ENCODE peak calls at places on chromosome 18, in six cellular contexts. H, S, Y, T, J and Q are unnamed samples.

GRCh38 chr18:7272268-7273049 is 41.6 kb downstream of the LRRC30 start:
- DNase-seq in H (peak), S (peak), Y (peak), T (peak), J (peak), Q (peak)

GRCh38 chr18:23311346-23312103 is 141.6 kb upstream of the RIOK3 start:
- DNase-seq in H (no peak), S (peak), Y (peak), T (no peak), J (peak), Q (no peak)

GRCh38 chr18:79916546-79917350 is 34.7 kb downstream of the SLC66A2 start:
- DNase-seq in H (no peak), S (no peak), Y (no peak), T (no peak), J (no peak), Q (no peak)

GRCh38 chr18:36769611-36770314 is 59.0 kb downstream of the TPGS2 start:
- DNase-seq in H (peak), S (no peak), Y (no peak), T (peak), J (no peak), Q (peak)

GRCh38 chr18:1394426-1394825 is 489.8 kb downstream of the ADCYAP1 start:
- DNase-seq in H (no peak), S (no peak), Y (no peak), T (no peak), J (no peak), Q (no peak)

GRCh38 chr18:1848716-1849115 is 722.6 kb downstream of the METTL4 start:
- DNase-seq in H (no peak), S (peak), Y (no peak), T (no peak), J (peak), Q (no peak)

GRCh38 chr18:60667016-60667415 is 294.4 kb upstream of the MC4R start:
- DNase-seq in H (no peak), S (no peak), Y (no peak), T (no peak), J (no peak), Q (no peak)

GRCh38 chr18:21242141-21243040 is at the start of gene GREB1L:
- DNase-seq in H (no peak), S (peak), Y (no peak), T (peak), J (peak), Q (peak)

GRCh38 chr18:10685484-10685883 is 159.7 kb downstream of the NAPG start:
- DNase-seq in H (peak), S (peak), Y (no peak), T (no peak), J (no peak), Q (no peak)

GRCh38 chr18:77013777-77014525 is 118.6 kb downstream of the MBP start:
- DNase-seq in H (no peak), S (no peak), Y (no peak), T (no peak), J (no peak), Q (no peak)

GRCh38 chr18:46067431-46068007 is 4.5 kb downstream of the PSTPIP2 start:
- DNase-seq in H (peak), S (peak), Y (no peak), T (peak), J (peak), Q (no peak)

GRCh38 chr18:55243255-55243654 is 284.0 kb upstream of the CCDC68 start:
- DNase-seq in H (no peak), S (no peak), Y (no peak), T (no peak), J (no peak), Q (no peak)

GRCh38 chr18:470661-471501 is 29.6 kb downstream of the COLEC12 start:
- DNase-seq in H (no peak), S (no peak), Y (peak), T (no peak), J (peak), Q (no peak)

GRCh38 chr18:50654211-50654610 is 94.3 kb downstream of the MAPK4 start:
- DNase-seq in H (no peak), S (no peak), Y (no peak), T (no peak), J (no peak), Q (no peak)